ENCODE peak calls at places on chromosomes 2 and 18, in four cellular contexts. P, W, X and M are unnamed samples.

GRCh38 chr18:27652480-27653121 is 467.5 kb upstream of the CHST9 start:
- DNase-seq in P (no peak), W (no peak), X (no peak), M (no peak)

GRCh38 chr2:150286730-150287362 is 200.6 kb downstream of the RND3 start:
- DNase-seq in P (no peak), W (no peak), X (no peak), M (no peak)

GRCh38 chr2:200171761-200172482 is 134.6 kb upstream of the SPATS2L start:
- DNase-seq in P (no peak), W (peak; percentile 77), X (no peak), M (no peak)

GRCh38 chr2:134670955-134671354 is 47.8 kb downstream of the TMEM163 start:
- DNase-seq in P (no peak), W (no peak), X (no peak), M (no peak)

GRCh38 chr2:158486970-158487325 is 30.2 kb downstream of the PKP4 start:
- DNase-seq in P (no peak), W (peak; percentile 45), X (no peak), M (no peak)

GRCh38 chr2:105627530-105627929 is 117.2 kb upstream of the NCK2 start:
- DNase-seq in P (no peak), W (no peak), X (no peak), M (no peak)

GRCh38 chr2:157480182-157480961 is 36.5 kb upstream of the CYTIP start:
- DNase-seq in P (no peak), W (no peak), X (no peak), M (no peak)

GRCh38 chr2:154229971-154230370 is 358.2 kb downstream of the GALNT13 start:
- DNase-seq in P (no peak), W (no peak), X (no peak), M (no peak)

GRCh38 chr2:132581917-132582316 is 88.1 kb downstream of the LYPD1 start:
- DNase-seq in P (no peak), W (no peak), X (no peak), M (no peak)

GRCh38 chr2:128347701-128348504 is 29.2 kb upstream of the HS6ST1 start:
- DNase-seq in P (no peak), W (no peak), X (no peak), M (no peak)

DNA sequence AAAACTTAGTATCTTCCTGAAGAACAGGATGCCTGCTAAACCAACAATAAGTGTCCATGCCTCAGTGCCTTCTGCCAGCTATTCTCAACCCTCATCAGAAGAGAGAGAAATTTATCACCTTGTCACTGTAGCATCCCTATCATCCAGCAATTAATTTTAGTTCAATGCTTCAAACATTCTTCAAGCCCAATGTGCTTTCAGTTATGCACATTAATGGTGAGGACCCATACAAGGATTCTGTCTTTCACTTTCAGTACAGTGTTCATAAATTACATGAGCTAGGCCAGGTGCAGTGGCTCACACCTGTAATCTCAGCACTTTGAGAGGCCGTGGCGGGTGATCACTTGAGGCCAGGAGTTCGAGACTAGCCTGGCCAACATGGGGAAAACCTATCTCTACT is 47.0 kb upstream of the MSH6 start:
- DNase-seq in P (no peak), W (no peak), X (no peak), M (no peak)
- TF ChIP-seq HMGXB4 in P (no peak), W (no peak), X (no peak), M (no peak)

DNA sequence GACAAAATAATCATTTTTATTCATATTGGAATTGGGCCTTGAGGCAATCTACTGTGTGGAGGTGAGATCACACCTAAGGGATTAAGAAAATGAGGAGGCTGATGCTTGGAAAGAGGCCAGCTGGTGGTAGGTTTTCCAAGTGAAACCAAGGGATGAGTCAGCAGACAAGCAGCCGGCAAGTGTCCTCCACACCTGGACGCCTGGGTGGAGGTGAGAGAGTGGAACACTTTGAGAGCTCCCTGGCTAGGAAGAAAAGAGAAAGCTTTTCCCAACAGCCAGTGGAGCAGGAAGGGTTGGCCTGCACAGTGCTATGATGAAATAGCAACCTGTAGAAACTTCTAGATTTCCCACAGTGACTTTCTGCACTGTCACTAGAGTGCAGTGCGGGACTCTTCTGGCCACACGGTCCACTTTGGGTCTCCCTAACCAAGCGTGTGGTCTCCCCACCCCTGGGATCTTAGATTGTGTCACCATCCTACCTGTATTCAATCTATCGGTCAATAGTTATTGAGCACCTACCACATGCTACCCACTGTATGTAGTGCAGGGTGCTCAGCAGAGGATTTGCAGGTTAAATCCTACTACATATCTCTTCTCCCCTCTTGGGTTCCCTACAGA is 19.5 kb upstream of the IL37 start:
- DNase-seq in P (no peak), W (no peak), X (no peak), M (no peak)
- TF ChIP-seq HMGXB4 in P (no peak), W (no peak), X (no peak), M (no peak)

GRCh38 chr2:9001229-9001628 is 2.3 kb downstream of the MBOAT2 start:
- DNase-seq in P (peak; percentile 71), W (peak; percentile 41), X (no peak), M (no peak)
- TF ChIP-seq HMGXB4 in P (no peak), W (no peak), X (no peak), M (no peak)

GRCh38 chr2:64565358-64565757 is 41.2 kb downstream of the AFTPH start:
- DNase-seq in P (no peak), W (no peak), X (no peak), M (no peak)
- TF ChIP-seq HMGXB4 in P (no peak), W (no peak), X (no peak), M (no peak)

GRCh38 chr18:73007195-73007934 is 139.6 kb upstream of the NETO1 start:
- DNase-seq in P (no peak), W (no peak), X (no peak), M (no peak)
- TF ChIP-seq HMGXB4 in P (no peak), W (no peak), X (no peak), M (no peak)